ENCODE peak calls at places on chromosomes 2 and 18, in five cellular contexts. K is K562, L is thyroid gland, J is lower lobe of right lung, Z is aorta. Y is an unnamed sample.

GRCh38 chr2:28292491-28292890 is 100.2 kb upstream of the FOSL2 start:
- DNase-seq in L (no peak), Z (no peak), K (no peak), J (no peak), Y (no peak)

GRCh38 chr2:88924533-88924932 is 233.1 kb downstream of the RPIA start:
- DNase-seq in L (no peak), K (no peak), J (no peak), Z (no peak), Y (no peak)

GRCh38 chr18:394276-394996 is 106.1 kb downstream of the COLEC12 start:
- DNase-seq in J (no peak), K (no peak), Z (no peak), L (no peak), Y (no peak)

GRCh38 chr2:212536385-212537310 is 2.0 kb downstream of the ERBB4 start:
- DNase-seq in K (no peak), L (peak; percentile 17), J (no peak), Z (no peak), Y (no peak)

GRCh38 chr2:231685349-231686191 is 22.8 kb upstream of the PTMA start:
- DNase-seq in K (no peak), J (no peak), Z (no peak), L (no peak), Y (no peak)

GRCh38 chr2:103159018-103159417 is 397.2 kb downstream of the TMEM182 start:
- DNase-seq in K (no peak), L (no peak), J (no peak), Z (no peak), Y (no peak)

GRCh38 chr2:33230133-33230618 is 246.3 kb upstream of the RASGRP3 start:
- DNase-seq in J (no peak), Z (no peak), K (no peak), L (no peak), Y (no peak)

GRCh38 chr2:214376631-214377624 is 33.9 kb upstream of the VWC2L start:
- DNase-seq in K (no peak), L (no peak), J (no peak), Z (no peak), Y (no peak)

DNA sequence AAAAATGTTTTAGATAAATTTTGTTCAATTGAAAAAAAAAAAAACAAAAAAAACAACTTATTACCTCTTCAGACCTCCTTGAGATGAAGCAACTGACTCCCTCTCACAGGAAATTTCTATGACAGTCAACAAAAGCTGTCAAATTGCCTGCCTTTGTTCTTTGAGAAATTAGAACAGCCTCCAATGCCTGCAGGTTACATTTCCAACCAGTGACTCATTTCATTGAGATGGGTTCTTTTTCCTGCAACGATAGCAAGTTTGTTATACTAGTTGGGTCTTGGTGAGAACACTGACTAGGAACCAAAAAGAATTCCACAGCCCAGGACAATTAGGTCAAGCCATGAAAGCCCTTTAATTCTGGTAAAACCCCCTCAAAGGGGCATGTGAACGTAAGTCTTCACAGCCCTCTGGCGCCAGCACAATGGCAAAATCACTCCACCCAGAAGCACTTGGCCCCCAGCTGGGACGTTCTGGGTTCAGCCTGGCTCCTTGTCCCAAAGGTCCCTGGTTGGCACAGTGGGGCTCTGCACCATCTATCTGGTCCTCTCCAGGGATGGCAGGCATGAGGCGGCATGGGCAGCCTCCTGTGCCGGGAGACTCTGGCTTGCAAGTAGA is 87.0 kb downstream of the SPP2 start:
- DNase-seq in L (no peak), K (no peak), J (no peak), Z (no peak), Y (peak; percentile 91)
- H3K9me3 ChIP-seq in L (no peaks in the 10 kb centered on the region), K (no peaks in the 10 kb centered on the region), J (no peaks in the 10 kb centered on the region), Z (no peaks in the 10 kb centered on the region), Y (peaks cover 15% of the 10 kb centered on the region)

GRCh38 chr2:3265471-3265870 is 112.1 kb downstream of the EIPR1 start:
- DNase-seq in K (no peak), J (no peak), Z (no peak), L (no peak), Y (no peak)
- H3K27me3 ChIP-seq in K (no peaks in the 10 kb centered on the region), J (no peaks in the 10 kb centered on the region), Z (no peaks in the 10 kb centered on the region), L (no peaks in the 10 kb centered on the region), Y (no peaks in the 10 kb centered on the region)

GRCh38 chr2:75597949-75598348 is 37.2 kb upstream of the EVA1A start:
- DNase-seq in K (peak; percentile 20), L (no peak), J (no peak), Z (no peak), Y (no peak)

GRCh38 chr2:75600418-75601088 is 39.8 kb upstream of the EVA1A start:
- DNase-seq in J (peak; percentile 58), L (no peak), Z (no peak), K (no peak), Y (no peak)

GRCh38 chr2:75595541-75596395 is 35.0 kb upstream of the EVA1A start:
- DNase-seq in Z (no peak), K (no peak), L (no peak), J (no peak), Y (peak; percentile 71)

GRCh38 chr2:75596784-75597183 is 36.0 kb upstream of the EVA1A start:
- DNase-seq in L (no peak), K (no peak), J (no peak), Z (no peak), Y (no peak)

DNA sequence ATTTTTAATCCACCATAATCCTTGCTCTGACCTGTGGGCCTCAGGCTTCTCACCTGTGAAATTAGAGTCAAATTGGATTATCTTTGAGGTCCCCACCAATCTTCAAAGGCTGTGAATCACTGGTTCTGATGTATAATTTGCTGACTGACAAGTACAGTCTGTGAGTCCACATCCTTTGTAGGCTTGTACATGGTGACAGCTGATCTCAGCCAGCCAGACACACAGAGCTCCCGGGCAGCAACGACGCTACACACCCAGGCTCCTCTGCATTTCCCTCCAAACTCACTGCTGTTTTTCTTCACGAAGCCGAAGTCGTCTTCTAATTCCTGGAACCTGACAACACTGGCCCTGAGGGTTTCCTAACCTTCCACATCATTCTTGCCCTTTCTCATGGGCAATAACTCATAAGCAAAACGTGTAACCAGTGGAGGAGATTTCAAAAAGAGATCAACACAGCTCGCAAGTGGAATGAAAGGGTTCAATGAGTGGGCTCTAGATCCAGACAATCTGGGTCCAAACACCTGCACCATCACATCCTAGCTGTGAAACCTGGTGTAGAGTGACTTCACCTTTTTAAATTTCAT is 37.9 kb upstream of the EVA1A start:
- DNase-seq in Z (no peak), K (no peak), L (no peak), J (no peak), Y (no peak)
- H3K4me1 ChIP-seq in Z (no peaks in the 10 kb centered on the region), K (peaks cover 6% of the 10 kb centered on the region), L (peaks cover 5% of the 10 kb centered on the region), J (no peaks in the 10 kb centered on the region), Y (peaks cover 73% of the 10 kb centered on the region)

GRCh38 chr2:52387937-52388590 is 1356.1 kb upstream of the NRXN1 start:
- DNase-seq in J (no peak), L (no peak), Z (no peak), K (no peak), Y (no peak)

GRCh38 chr2:52386433-52386832 is 1354.5 kb upstream of the NRXN1 start:
- DNase-seq in Z (no peak), K (no peak), L (peak; percentile 5), J (no peak), Y (no peak)

GRCh38 chr2:52391576-52391975 is 1359.6 kb upstream of the NRXN1 start:
- DNase-seq in L (no peak), J (no peak), K (no peak), Z (no peak), Y (no peak)

GRCh38 chr2:52395912-52396311 is 1364.0 kb upstream of the NRXN1 start:
- DNase-seq in J (no peak), Z (no peak), L (no peak), K (no peak), Y (no peak)

DNA sequence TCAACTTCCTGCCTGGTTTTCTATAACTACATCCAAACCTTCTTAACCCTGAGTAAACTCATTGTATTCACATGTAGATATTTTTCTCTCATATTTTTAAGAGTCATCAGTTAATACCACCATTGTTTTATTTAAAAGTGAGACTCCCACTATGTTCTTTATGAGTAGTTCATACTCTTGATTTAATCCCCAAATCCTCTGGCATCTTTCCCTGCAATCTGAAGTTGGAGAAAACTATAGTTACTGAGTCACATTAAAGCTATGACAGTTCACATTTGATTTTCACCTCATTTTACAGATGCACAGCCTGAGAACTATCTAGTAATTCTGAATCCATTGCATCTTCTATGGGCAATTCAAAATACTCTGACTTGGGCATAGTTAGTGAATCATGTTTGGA is 1358.7 kb upstream of the NRXN1 start:
- DNase-seq in L (no peak), J (no peak), K (no peak), Z (no peak), Y (no peak)
- H3K9me3 ChIP-seq in L (no peaks in the 10 kb centered on the region), J (no peaks in the 10 kb centered on the region), K (no peaks in the 10 kb centered on the region), Z (no peaks in the 10 kb centered on the region), Y (peaks cover 2% of the 10 kb centered on the region)

DNA sequence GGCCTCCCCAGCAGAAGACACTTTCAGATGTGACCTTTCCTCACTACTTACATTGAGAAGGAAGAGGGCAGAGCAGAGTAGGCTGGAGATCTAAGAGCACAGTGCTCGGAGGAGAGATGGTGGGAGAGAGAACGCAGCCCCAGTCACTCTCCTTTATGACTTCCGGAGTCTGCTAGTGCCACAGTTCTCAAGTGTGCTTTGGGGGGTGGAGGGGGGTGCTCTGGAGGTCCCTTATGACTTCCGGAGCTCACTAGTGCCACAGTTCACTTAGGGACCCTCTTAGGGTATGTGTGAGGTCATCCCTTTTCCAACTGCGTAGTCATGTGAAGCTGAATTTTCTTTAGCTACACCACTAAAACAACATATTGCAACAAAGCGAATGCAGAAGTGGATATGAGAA is 153.7 kb upstream of the KCTD1 start:
- DNase-seq in K (no peak), L (peak; percentile 68), Z (no peak), J (no peak), Y (no peak)
- H3K27me3 ChIP-seq in K (no peaks in the 10 kb centered on the region), L (no peaks in the 10 kb centered on the region), Z (peaks cover 2% of the 10 kb centered on the region), J (no peaks in the 10 kb centered on the region), Y (no peaks in the 10 kb centered on the region)

GRCh38 chr2:54589038-54589339 is 132.9 kb downstream of the SPTBN1 start:
- DNase-seq in J (no peak), L (no peak), Z (no peak), K (no peak), Y (no peak)

GRCh38 chr2:54588244-54588899 is 132.2 kb downstream of the SPTBN1 start:
- DNase-seq in L (no peak), J (no peak), Z (no peak), K (no peak), Y (no peak)

GRCh38 chr2:54590216-54590961 is 133.1 kb upstream of the EML6 start:
- DNase-seq in K (no peak), J (no peak), Z (no peak), L (no peak), Y (no peak)

GRCh38 chr2:54591551-54591950 is 131.9 kb upstream of the EML6 start:
- DNase-seq in J (no peak), Z (no peak), K (no peak), L (no peak), Y (no peak)

GRCh38 chr2:54589340-54590215 is 133.5 kb downstream of the SPTBN1 start:
- DNase-seq in K (peak; percentile 89), Z (no peak), L (no peak), J (no peak), Y (peak; percentile 60)
- H3K4me1 ChIP-seq in K (peaks cover 15% of the 10 kb centered on the region), Z (no peaks in the 10 kb centered on the region), L (peaks cover 35% of the 10 kb centered on the region), J (peaks cover 67% of the 10 kb centered on the region), Y (peaks cover 24% of the 10 kb centered on the region)

Y was measured in SJSA1.